ENCODE peak calls at places on chromosomes 3 and 15, in four cellular contexts. F, W, J and O are unnamed samples.

GRCh38 chr3:33355611-33356010 is 78.4 kb downstream of the FBXL2 start:
- DNase-seq in F (no peak), W (no peak), J (no peak), O (no peak)

GRCh38 chr3:168925568-168925967 is 737.9 kb downstream of the MECOM start:
- DNase-seq in F (no peak), W (no peak), J (no peak), O (no peak)

GRCh38 chr15:64038878-64039277 is 7.4 kb downstream of the DAPK2 start:
- DNase-seq in F (no peak), W (no peak), J (peak), O (no peak)

GRCh38 chr3:88219138-88219792 is 69.5 kb downstream of the C3orf38 start:
- DNase-seq in F (peak), W (no peak), J (peak), O (peak)

GRCh38 chr15:93987068-93987467 is 244.3 kb upstream of the MCTP2 start:
- DNase-seq in F (no peak), W (no peak), J (no peak), O (no peak)

GRCh38 chr3:46202476-46202875 is 5.6 kb downstream of the CCR1 start:
- DNase-seq in F (no peak), W (no peak), J (no peak), O (no peak)

GRCh38 chr3:186322761-186323160 is 39.3 kb downstream of the DGKG start:
- DNase-seq in F (no peak), W (no peak), J (no peak), O (no peak)

GRCh38 chr3:46350262-46350565 is 3.7 kb upstream of the CCR2 start:
- DNase-seq in F (no peak), W (no peak), J (no peak), O (no peak)

GRCh38 chr15:68154923-68155559 is 50.1 kb downstream of the CALML4 start:
- DNase-seq in F (peak), W (peak), J (peak), O (peak)

GRCh38 chr3:136979684-136980083 is 21.9 kb downstream of the IL20RB start:
- DNase-seq in F (no peak), W (no peak), J (no peak), O (no peak)

GRCh38 chr3:47612178-47612577 is 33.5 kb upstream of the CSPG5 start:
- DNase-seq in F (no peak), W (no peak), J (peak), O (no peak)

GRCh38 chr15:64453689-64454037 is 6.7 kb upstream of the ZNF609 start:
- DNase-seq in F (no peak), W (no peak), J (no peak), O (no peak)

GRCh38 chr3:156648086-156648485 is 26.3 kb upstream of the TIPARP start:
- DNase-seq in F (no peak), W (no peak), J (no peak), O (no peak)

GRCh38 chr3:103380391-103380790 is 945.6 kb downstream of the ZPLD1 start:
- DNase-seq in F (no peak), W (no peak), J (no peak), O (no peak)

GRCh38 chr3:14810795-14811661 is 7.7 kb upstream of the FGD5 start:
- DNase-seq in F (no peak), W (no peak), J (no peak), O (peak)

GRCh38 chr3:141412936-141413354 is 44.6 kb downstream of the ZBTB38 start:
- DNase-seq in F (peak), W (peak), J (peak), O (no peak)

GRCh38 chr3:177551431-177551836 is 354.2 kb upstream of the TBL1XR1 start:
- DNase-seq in F (no peak), W (no peak), J (peak), O (no peak)

GRCh38 chr3:176310641-176311040 is 886.6 kb downstream of the TBL1XR1 start:
- DNase-seq in F (no peak), W (no peak), J (no peak), O (no peak)

GRCh38 chr15:72912121-72912520 is 128.6 kb upstream of the ADPGK start:
- DNase-seq in F (no peak), W (no peak), J (no peak), O (no peak)

GRCh38 chr3:77606372-77606771 is 566.5 kb downstream of the ROBO2 start:
- DNase-seq in F (no peak), W (no peak), J (no peak), O (no peak)

GRCh38 chr3:189392969-189393368 is 221.2 kb downstream of the TPRG1 start:
- DNase-seq in F (no peak), W (no peak), J (no peak), O (no peak)

GRCh38 chr3:142211034-142211433 is 14.4 kb downstream of the GK5 start:
- DNase-seq in F (no peak), W (peak), J (no peak), O (peak)

GRCh38 chr3:122000936-122001605 is 21.0 kb downstream of the ILDR1 start:
- DNase-seq in F (no peak), W (no peak), J (no peak), O (peak)

GRCh38 chr3:124157748-124158147 is 165.8 kb upstream of the ROPN1 start:
- DNase-seq in F (no peak), W (no peak), J (no peak), O (no peak)

GRCh38 chr3:11641316-11641682 is 2.4 kb downstream of the VGLL4 start:
- DNase-seq in F (no peak), W (no peak), J (no peak), O (no peak)

GRCh38 chr3:58336135-58336882 is 3.6 kb downstream of the PXK start:
- DNase-seq in F (no peak), W (no peak), J (no peak), O (no peak)

GRCh38 chr3:123096701-123097100 is 29.9 kb downstream of the PDIA5 start:
- DNase-seq in F (no peak), W (no peak), J (no peak), O (no peak)

GRCh38 chr3:30890907-30891306 is 3.6 kb downstream of the GADL1 start:
- DNase-seq in F (no peak), W (no peak), J (no peak), O (no peak)

GRCh38 chr3:46986055-46986730 is 6.7 kb downstream of the NBEAL2 start:
- DNase-seq in F (no peak), W (no peak), J (peak), O (no peak)

GRCh38 chr3:124770341-124771082 is 40.3 kb downstream of the UMPS start:
- DNase-seq in F (no peak), W (no peak), J (no peak), O (peak)

GRCh38 chr3:178063475-178063874 is 472.8 kb upstream of the KCNMB2 start:
- DNase-seq in F (no peak), W (no peak), J (no peak), O (no peak)